ENCODE peak calls at places on chromosome 14, in five cellular contexts. One of them, this sample, is unnamed.

GRCh38 chr14:57508756-57509155 is 15.1 kb upstream of the CCDC198 start:
- DNase-seq in stomach: no peak
- DNase-seq in WTC11: no peak
- DNase-seq in H9: no peak
- DNase-seq in transverse colon: no peak
- DNase-seq in this sample: no peak

GRCh38 chr14:33150662-33151061 is 212.0 kb downstream of the NPAS3 start:
- DNase-seq in stomach: no peak
- DNase-seq in transverse colon: no peak
- DNase-seq in WTC11: no peak
- DNase-seq in H9: no peak
- DNase-seq in this sample: no peak

GRCh38 chr14:61033851-61034250 is 52.8 kb downstream of the SLC38A6 start:
- DNase-seq in stomach: no peak
- DNase-seq in transverse colon: no peak
- DNase-seq in H9: no peak
- DNase-seq in WTC11: no peak
- DNase-seq in this sample: no peak

GRCh38 chr14:103836976-103837725 is 10.2 kb downstream of the PPP1R13B start:
- DNase-seq in stomach: no peak
- DNase-seq in H9: no peak
- DNase-seq in WTC11: no peak
- DNase-seq in transverse colon: no peak
- DNase-seq in this sample: no peak

GRCh38 chr14:103624860-103625259 is 4.2 kb upstream of the KLC1 start:
- DNase-seq in stomach: peak; percentile 68
- DNase-seq in H9: peak; percentile 65
- DNase-seq in transverse colon: peak; percentile 70
- DNase-seq in WTC11: no peak
- DNase-seq in this sample: no peak

GRCh38 chr14:94897092-94897491 is 127.2 kb upstream of the GSC start:
- DNase-seq in transverse colon: no peak
- DNase-seq in stomach: no peak
- DNase-seq in WTC11: no peak
- DNase-seq in H9: no peak
- DNase-seq in this sample: no peak

GRCh38 chr14:31362746-31363145 is 57.6 kb downstream of the HEATR5A start:
- DNase-seq in H9: no peak
- DNase-seq in stomach: no peak
- DNase-seq in WTC11: no peak
- DNase-seq in transverse colon: no peak
- DNase-seq in this sample: no peak

GRCh38 chr14:91511014-91511466 is 930 bp upstream of the PPP4R3A start:
- DNase-seq in transverse colon: no peak
- DNase-seq in H9: no peak
- DNase-seq in stomach: no peak
- DNase-seq in WTC11: no peak
- DNase-seq in this sample: no peak

GRCh38 chr14:56359245-56359644 is 220.4 kb upstream of the TMEM260 start:
- DNase-seq in stomach: no peak
- DNase-seq in transverse colon: no peak
- DNase-seq in H9: no peak
- DNase-seq in WTC11: no peak
- DNase-seq in this sample: no peak

GRCh38 chr14:94771191-94771905 is 1.4 kb upstream of the GSC start:
- DNase-seq in transverse colon: no peak
- DNase-seq in WTC11: peak; percentile 36
- DNase-seq in H9: no peak
- DNase-seq in stomach: no peak
- DNase-seq in this sample: no peak

GRCh38 chr14:102164241-102164641 is 24.5 kb downstream of the WDR20 start:
- DNase-seq in H9: no peak
- DNase-seq in transverse colon: no peak
- DNase-seq in WTC11: no peak
- DNase-seq in stomach: no peak
- DNase-seq in this sample: peak; percentile 6

DNA sequence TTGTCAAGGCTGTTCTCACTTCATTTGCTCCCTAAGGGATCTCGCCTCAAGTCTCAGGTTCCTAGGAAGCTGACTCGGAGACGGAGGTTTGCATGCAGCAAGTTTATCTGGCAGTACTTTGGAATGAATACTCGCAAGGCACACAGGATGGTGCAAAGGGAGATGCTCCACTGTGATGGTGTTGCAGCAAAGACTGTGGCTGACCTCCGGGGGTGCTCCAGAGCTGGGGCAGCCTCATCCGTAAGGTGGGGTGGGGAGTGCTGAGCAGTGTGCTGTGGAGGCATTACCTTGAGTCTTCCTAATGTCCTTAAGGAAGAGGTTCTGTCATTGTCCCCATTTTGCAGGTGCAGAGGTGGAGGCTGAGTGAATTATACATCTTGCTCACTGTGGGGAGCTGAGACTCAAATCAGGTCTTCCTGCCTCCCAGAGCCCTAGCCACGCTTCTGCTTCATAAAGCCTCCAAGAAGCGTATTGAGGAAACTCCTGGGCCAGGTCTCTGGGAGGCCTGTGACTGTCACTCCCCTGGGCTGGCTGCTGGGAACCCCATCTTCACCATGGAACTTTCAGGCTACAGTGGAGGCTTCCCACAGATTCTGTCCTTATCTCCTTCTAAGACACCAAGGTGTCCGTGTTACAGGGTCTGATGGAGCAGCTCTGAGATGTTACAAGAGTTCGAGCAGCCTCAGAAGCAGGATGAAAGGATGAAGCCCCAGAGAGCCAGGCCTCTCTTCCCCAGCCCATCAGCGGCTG is 39.5 kb downstream of the GALNT16 start:
- DNase-seq in H9: peak; percentile 52
- DNase-seq in stomach: no peak
- DNase-seq in WTC11: peak; percentile 65
- DNase-seq in transverse colon: no peak
- DNase-seq in this sample: no peak
- TF ChIP-seq CTCF in H9: peak; percentile 62
- TF ChIP-seq CTCF in stomach: no peak
- TF ChIP-seq CTCF in WTC11: no peak
- TF ChIP-seq CTCF in transverse colon: no peak
- TF ChIP-seq CTCF in this sample: no peak

GRCh38 chr14:89407856-89408255 is 9.2 kb downstream of the FOXN3 start:
- DNase-seq in H9: no peak
- DNase-seq in stomach: no peak
- DNase-seq in WTC11: no peak
- DNase-seq in transverse colon: no peak
- DNase-seq in this sample: no peak
- TF ChIP-seq CTCF in H9: no peak
- TF ChIP-seq CTCF in stomach: no peak
- TF ChIP-seq CTCF in WTC11: no peak
- TF ChIP-seq CTCF in transverse colon: no peak
- TF ChIP-seq CTCF in this sample: no peak

DNA sequence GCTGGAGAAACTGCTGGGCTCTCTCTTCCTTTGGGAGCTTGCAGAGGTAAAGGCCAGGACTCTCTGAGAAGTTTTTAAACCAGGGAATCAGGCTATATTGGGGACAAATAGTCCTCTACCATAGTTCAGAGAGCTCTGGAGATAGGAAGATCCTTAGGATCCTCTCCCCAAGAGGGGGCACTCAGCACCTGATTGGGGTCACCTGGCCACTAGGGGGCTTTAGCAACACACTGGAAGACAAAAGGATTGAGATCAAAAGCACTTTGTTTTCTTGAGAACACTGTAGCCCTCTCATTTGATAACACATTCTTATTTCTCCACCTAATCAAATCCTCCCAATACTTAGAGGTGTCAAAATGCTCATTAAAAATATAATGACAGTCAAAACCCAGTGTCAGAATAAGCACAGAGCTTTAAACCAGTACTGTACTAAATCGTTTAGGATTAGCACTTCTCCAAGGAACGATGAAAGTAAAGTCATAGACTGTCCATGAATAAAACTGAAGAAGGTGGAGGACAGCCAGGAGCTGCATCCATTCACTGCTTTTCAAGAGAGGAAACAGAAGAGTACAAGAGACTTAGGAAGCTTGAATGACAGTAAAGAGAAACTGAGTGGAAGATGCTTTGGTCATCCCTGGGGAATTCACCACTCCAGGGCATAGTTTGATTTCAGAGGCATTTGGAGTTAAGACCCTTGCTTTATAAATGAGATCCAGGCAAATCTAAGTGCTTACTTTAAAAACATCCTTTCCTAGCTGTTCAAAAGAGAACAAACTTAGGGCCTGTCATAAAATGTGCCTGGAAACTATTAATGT is 26.5 kb downstream of the BMP4 start:
- DNase-seq in transverse colon: peak; percentile 25
- DNase-seq in stomach: no peak
- DNase-seq in H9: peak; percentile 78
- DNase-seq in WTC11: peak; percentile 83
- DNase-seq in this sample: no peak
- TF ChIP-seq CTCF in transverse colon: peak; percentile 31
- TF ChIP-seq CTCF in stomach: no peak
- TF ChIP-seq CTCF in H9: peak; percentile 95
- TF ChIP-seq CTCF in WTC11: peak; percentile 70
- TF ChIP-seq CTCF in this sample: no peak

DNA sequence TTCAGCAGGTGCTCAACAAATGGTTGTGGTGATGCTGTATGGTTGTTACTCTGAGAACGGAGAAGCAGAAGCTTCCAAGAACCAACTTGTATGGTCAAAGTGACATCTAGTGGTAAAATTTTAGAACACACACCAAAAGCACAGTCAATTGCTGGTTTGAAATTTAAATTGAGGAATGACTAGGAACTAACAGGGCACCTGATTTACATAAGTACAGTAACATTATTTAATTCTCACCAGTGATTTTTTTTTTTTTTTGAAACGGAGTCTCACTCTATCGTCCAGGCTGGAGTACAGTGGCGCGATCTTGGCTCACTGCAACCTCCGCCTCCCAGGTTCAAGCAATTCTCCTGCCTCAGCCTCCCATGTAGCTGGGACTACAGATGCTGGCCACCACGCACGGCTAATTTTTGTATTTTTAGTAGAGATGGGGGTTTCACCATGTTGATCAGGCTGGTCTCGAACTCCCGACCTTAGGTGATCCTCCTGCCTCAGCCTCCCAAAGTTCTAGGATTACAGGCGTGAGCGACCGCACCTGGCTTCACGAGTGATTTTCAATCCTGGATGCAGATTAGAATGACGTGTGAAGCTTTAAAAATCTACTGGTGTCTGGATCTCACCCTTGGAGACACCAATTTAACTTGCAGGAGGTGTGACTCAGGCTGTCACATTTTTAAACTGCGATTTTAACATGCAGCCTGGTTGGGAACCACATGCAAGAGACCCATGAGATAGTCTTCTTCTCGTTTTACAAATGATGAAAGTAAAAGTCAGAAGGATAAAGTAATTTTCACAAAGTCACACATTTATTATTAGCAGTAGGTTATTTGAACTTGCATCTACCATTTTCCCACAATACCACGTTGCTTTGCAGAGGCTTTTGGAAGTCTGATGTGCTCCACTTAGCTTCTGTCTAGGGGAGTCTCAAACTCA is 14.1 kb upstream of the NUMB start:
- DNase-seq in transverse colon: no peak
- DNase-seq in H9: no peak
- DNase-seq in stomach: no peak
- DNase-seq in WTC11: no peak
- DNase-seq in this sample: no peak
- TF ChIP-seq CTCF in transverse colon: peak; percentile 73
- TF ChIP-seq CTCF in H9: peak; percentile 84
- TF ChIP-seq CTCF in stomach: no peak
- TF ChIP-seq CTCF in WTC11: peak; percentile 43
- TF ChIP-seq CTCF in this sample: peak; percentile 3